ENCODE peak calls at places on chromosome 7, in eight cellular contexts. One of them, this sample, is unnamed.
A peak's percentile ranks its signal among the peaks of the same experiment; 100 is the strongest.

GRCh38 chr7:151381333-151382078 is 28.3 kb downstream of the WDR86 start:
- DNase-seq in epithelial cell of esophagus: no peak
- DNase-seq in ACHN: no peak
- DNase-seq in spleen: peak; percentile 81
- DNase-seq in stimulated activated naive CD8-positive, alpha-beta T cell treated with anti-CD3 and anti-CD28 coated beads, Interleukin-15, amount 100 ng/mL, for 72 hours: no peak
- DNase-seq in H7: peak; percentile 98
- DNase-seq in GM20000: peak; percentile 74
- DNase-seq in Kasumi-1: peak; percentile 32
- DNase-seq in this sample: peak; percentile 77

GRCh38 chr7:98470131-98470985 is 69.5 kb upstream of the BAIAP2L1 start:
- DNase-seq in epithelial cell of esophagus: no peak
- DNase-seq in GM20000: no peak
- DNase-seq in stimulated activated naive CD8-positive, alpha-beta T cell treated with anti-CD3 and anti-CD28 coated beads, Interleukin-15, amount 100 ng/mL, for 72 hours: peak; percentile 20
- DNase-seq in ACHN: no peak
- DNase-seq in H7: peak; percentile 99
- DNase-seq in Kasumi-1: no peak
- DNase-seq in spleen: no peak
- DNase-seq in this sample: peak; percentile 94

GRCh38 chr7:51034531-51035264 is 252.0 kb upstream of the GRB10 start:
- DNase-seq in GM20000: no peak
- DNase-seq in ACHN: peak; percentile 71
- DNase-seq in Kasumi-1: no peak
- DNase-seq in epithelial cell of esophagus: peak; percentile 4
- DNase-seq in H7: peak; percentile 72
- DNase-seq in stimulated activated naive CD8-positive, alpha-beta T cell treated with anti-CD3 and anti-CD28 coated beads, Interleukin-15, amount 100 ng/mL, for 72 hours: no peak
- DNase-seq in spleen: no peak
- DNase-seq in this sample: no peak

GRCh38 chr7:137862358-137862757 is 15.6 kb upstream of the DGKI start:
- DNase-seq in spleen: no peak
- DNase-seq in H7: no peak
- DNase-seq in GM20000: no peak
- DNase-seq in stimulated activated naive CD8-positive, alpha-beta T cell treated with anti-CD3 and anti-CD28 coated beads, Interleukin-15, amount 100 ng/mL, for 72 hours: no peak
- DNase-seq in epithelial cell of esophagus: no peak
- DNase-seq in ACHN: no peak
- DNase-seq in Kasumi-1: no peak
- DNase-seq in this sample: no peak

GRCh38 chr7:33191326-33191725 is 62.0 kb downstream of the BBS9 start:
- DNase-seq in spleen: no peak
- DNase-seq in GM20000: peak; percentile 22
- DNase-seq in Kasumi-1: no peak
- DNase-seq in H7: peak; percentile 57
- DNase-seq in stimulated activated naive CD8-positive, alpha-beta T cell treated with anti-CD3 and anti-CD28 coated beads, Interleukin-15, amount 100 ng/mL, for 72 hours: no peak
- DNase-seq in epithelial cell of esophagus: peak; percentile 11
- DNase-seq in ACHN: peak; percentile 11
- DNase-seq in this sample: no peak

GRCh38 chr7:36278767-36279171 is 110.9 kb upstream of the ANLN start:
- DNase-seq in GM20000: no peak
- DNase-seq in Kasumi-1: no peak
- DNase-seq in stimulated activated naive CD8-positive, alpha-beta T cell treated with anti-CD3 and anti-CD28 coated beads, Interleukin-15, amount 100 ng/mL, for 72 hours: no peak
- DNase-seq in epithelial cell of esophagus: no peak
- DNase-seq in ACHN: no peak
- DNase-seq in spleen: no peak
- DNase-seq in H7: no peak
- DNase-seq in this sample: peak; percentile 67

GRCh38 chr7:79386688-79387422 is 66.6 kb downstream of the MAGI2 start:
- DNase-seq in H7: no peak
- DNase-seq in stimulated activated naive CD8-positive, alpha-beta T cell treated with anti-CD3 and anti-CD28 coated beads, Interleukin-15, amount 100 ng/mL, for 72 hours: no peak
- DNase-seq in Kasumi-1: no peak
- DNase-seq in ACHN: no peak
- DNase-seq in GM20000: no peak
- DNase-seq in spleen: no peak
- DNase-seq in epithelial cell of esophagus: peak; percentile 37
- DNase-seq in this sample: no peak

GRCh38 chr7:99451936-99452335 is 13.2 kb downstream of the CPSF4 start:
- DNase-seq in GM20000: no peak
- DNase-seq in H7: no peak
- DNase-seq in spleen: no peak
- DNase-seq in epithelial cell of esophagus: no peak
- DNase-seq in Kasumi-1: no peak
- DNase-seq in stimulated activated naive CD8-positive, alpha-beta T cell treated with anti-CD3 and anti-CD28 coated beads, Interleukin-15, amount 100 ng/mL, for 72 hours: no peak
- DNase-seq in ACHN: no peak
- DNase-seq in this sample: peak; percentile 27

GRCh38 chr7:142108728-142109505 is 2.6 kb upstream of the MGAM2 start:
- DNase-seq in ACHN: no peak
- DNase-seq in H7: no peak
- DNase-seq in Kasumi-1: no peak
- DNase-seq in epithelial cell of esophagus: peak; percentile 18
- DNase-seq in stimulated activated naive CD8-positive, alpha-beta T cell treated with anti-CD3 and anti-CD28 coated beads, Interleukin-15, amount 100 ng/mL, for 72 hours: no peak
- DNase-seq in spleen: no peak
- DNase-seq in GM20000: no peak
- DNase-seq in this sample: no peak

GRCh38 chr7:137978464-137979237 is 23.2 kb downstream of the CREB3L2 start:
- DNase-seq in GM20000: no peak
- DNase-seq in ACHN: peak; percentile 98
- DNase-seq in stimulated activated naive CD8-positive, alpha-beta T cell treated with anti-CD3 and anti-CD28 coated beads, Interleukin-15, amount 100 ng/mL, for 72 hours: no peak
- DNase-seq in epithelial cell of esophagus: peak; percentile 70
- DNase-seq in Kasumi-1: no peak
- DNase-seq in H7: no peak
- DNase-seq in spleen: no peak
- DNase-seq in this sample: no peak